ENCODE peak calls at places on chromosomes 1 and 21, in four cellular contexts. B, D, S and F are unnamed samples.

GRCh38 chr1:31010081-31010989 is 55.2 kb downstream of the PUM1 start:
- DNase-seq in S (peak; percentile 66), B (no peak), D (no peak), F (no peak)

GRCh38 chr21:16427587-16428087 is 697.9 kb downstream of the USP25 start:
- DNase-seq in S (no peak), D (no peak), B (no peak), F (no peak)

GRCh38 chr1:108877324-108877812 is 583 bp downstream of the GPSM2 start:
- DNase-seq in B (peak; percentile 4), D (no peak), S (peak; percentile 21), F (no peak)

GRCh38 chr1:211327341-211327921 is 798 bp downstream of the TRAF5 start:
- DNase-seq in D (peak; percentile 70), S (peak; percentile 58), B (peak; percentile 10), F (no peak)

GRCh38 chr21:41370840-41371697 is 9.2 kb downstream of the MX2 start:
- DNase-seq in S (no peak), D (no peak), B (no peak), F (no peak)

GRCh38 chr1:25819496-25820246 is at the start of gene MTFR1L:
- DNase-seq in S (peak; percentile 34), B (peak; percentile 91), D (peak; percentile 94), F (peak; percentile 90)

GRCh38 chr21:26169611-26170470 is 729 bp downstream of the APP start:
- DNase-seq in S (peak; percentile 45), B (peak; percentile 65), D (peak; percentile 68), F (peak; percentile 69)

GRCh38 chr1:207827488-207827830 is 75.6 kb downstream of the CD46 start:
- DNase-seq in B (no peak), S (no peak), D (no peak), F (no peak)

GRCh38 chr1:240413732-240414131 is 198.2 kb downstream of the GREM2 start:
- DNase-seq in S (no peak), D (no peak), B (no peak), F (no peak)

GRCh38 chr1:114758251-114758832 is 558 bp upstream of the CSDE1 start:
- DNase-seq in S (no peak), B (no peak), D (no peak), F (no peak)

GRCh38 chr21:27320868-27321267 is 354.0 kb upstream of the ADAMTS5 start:
- DNase-seq in D (no peak), B (no peak), S (no peak), F (no peak)

GRCh38 chr1:93681549-93682412 is at the start of gene BCAR3:
- DNase-seq in B (peak; percentile 75), D (no peak), S (peak; percentile 47), F (peak; percentile 83)
- H3K4me3 ChIP-seq in B (peak within 1 kb of the TSS; percentile 75), D (peak within 1 kb of the TSS; percentile 20), S (peak within 1 kb of the TSS; percentile 75), F (peak within 1 kb of the TSS; percentile 95)

GRCh38 chr1:2019571-2020309 is 595 bp downstream of the GABRD start:
- DNase-seq in B (peak; percentile 15), D (no peak), S (no peak), F (no peak)
- H3K27ac ChIP-seq in B (no peak overlapping the region), D (no peak overlapping the region), S (no peak overlapping the region), F (no peak overlapping the region)

GRCh38 chr1:46445773-46446256 is 43.8 kb upstream of the DMBX1 start:
- DNase-seq in D (no peak), S (no peak), B (no peak), F (no peak)
- H3K27me3 ChIP-seq in D (peaks cover 60% of the 10 kb centered on the region), S (peaks cover 51% of the 10 kb centered on the region), B (no peaks in the 10 kb centered on the region), F (peaks cover 58% of the 10 kb centered on the region)

GRCh38 chr1:63033211-63033610 is 249.3 kb downstream of the ATG4C start:
- DNase-seq in S (no peak), B (no peak), D (no peak), F (no peak)
- H3K4me3 ChIP-seq in S (no peak overlapping the region), B (no peak overlapping the region), D (no peak overlapping the region), F (no peak overlapping the region)